ENCODE peak calls at places on chromosomes 12 and 14, in six cellular contexts. D is fibroblast of mammary gland, X is right lobe of liver, M is upper lobe of right lung, G is uterus, I is AG10803. C is an unnamed sample.

GRCh38 chr12:16198884-16199283 is 78.6 kb downstream of the SLC15A5 start:
- DNase-seq in D (no peak), X (no peak), M (no peak), G (no peak), I (no peak), C (no peak)

GRCh38 chr12:26112703-26113147 is 12.1 kb downstream of the BHLHE41 start:
- DNase-seq in D (peak), X (no peak), M (no peak), G (no peak), I (no peak), C (no peak)

GRCh38 chr12:106902053-106902452 is 53.7 kb upstream of the TMEM263 start:
- DNase-seq in D (no peak), X (no peak), M (no peak), G (no peak), I (no peak), C (no peak)

GRCh38 chr12:67068204-67068731 is 200.9 kb upstream of the CAND1 start:
- DNase-seq in D (no peak), X (no peak), M (no peak), G (peak), I (no peak), C (no peak)

GRCh38 chr12:3046441-3047200 is 30.6 kb upstream of the TSPAN9 start:
- DNase-seq in D (peak), X (no peak), M (peak), G (no peak), I (peak), C (no peak)

GRCh38 chr12:5923043-5923605 is 21.9 kb downstream of the ANO2 start:
- DNase-seq in D (no peak), X (no peak), M (no peak), G (no peak), I (no peak), C (no peak)

GRCh38 chr12:12408265-12408690 is 51.4 kb downstream of the BORCS5 start:
- DNase-seq in D (no peak), X (no peak), M (no peak), G (no peak), I (no peak), C (no peak)

GRCh38 chr14:71235865-71236264 is 328.6 kb downstream of the PCNX1 start:
- DNase-seq in D (peak), X (no peak), M (no peak), G (no peak), I (peak), C (peak)

GRCh38 chr12:28811457-28811856 is 337.6 kb upstream of the FAR2 start:
- DNase-seq in D (no peak), X (no peak), M (no peak), G (no peak), I (no peak), C (no peak)

GRCh38 chr12:106892075-106892474 is 63.6 kb upstream of the TMEM263 start:
- DNase-seq in D (no peak), X (no peak), M (no peak), G (no peak), I (no peak), C (no peak)

GRCh38 chr12:107983871-107984480 is 145.1 kb upstream of the WSCD2 start:
- DNase-seq in D (no peak), X (no peak), M (no peak), G (no peak), I (peak), C (no peak)

GRCh38 chr12:110465024-110465423 is 3.0 kb downstream of the GPN3 start:
- DNase-seq in D (no peak), X (no peak), M (no peak), G (no peak), I (no peak), C (no peak)

GRCh38 chr12:114163766-114164165 is 197.6 kb upstream of the RBM19 start:
- DNase-seq in D (peak), X (no peak), M (no peak), G (no peak), I (peak), C (no peak)

GRCh38 chr14:59187802-59188460 is 536 bp upstream of the DAAM1 start:
- DNase-seq in D (no peak), X (peak), M (no peak), G (no peak), I (no peak), C (no peak)

GRCh38 chr12:101939856-101940265 is 62.5 kb downstream of the DRAM1 start:
- DNase-seq in D (peak), X (peak), M (no peak), G (peak), I (peak), C (no peak)

GRCh38 chr12:3668479-3669165 is 84.3 kb downstream of the CRACR2A start:
- DNase-seq in D (no peak), X (no peak), M (no peak), G (no peak), I (no peak), C (no peak)

GRCh38 chr12:5396541-5396940 is 35.4 kb upstream of the NTF3 start:
- DNase-seq in D (no peak), X (no peak), M (no peak), G (no peak), I (no peak), C (no peak)

GRCh38 chr14:74528406-74528805 is 34.8 kb downstream of the ISCA2 start:
- DNase-seq in D (no peak), X (no peak), M (no peak), G (no peak), I (no peak), C (no peak)
- TF ChIP-seq CTCF in D (no peak), X (no peak), M (no peak), G (no peak), I (no peak), C (no peak)

GRCh38 chr12:76698966-76699365 is 64.9 kb upstream of the ZDHHC17 start:
- DNase-seq in D (no peak), X (no peak), M (no peak), G (no peak), I (no peak), C (no peak)

GRCh38 chr12:76694369-76694768 is 69.5 kb upstream of the ZDHHC17 start:
- DNase-seq in D (no peak), X (no peak), M (no peak), G (no peak), I (no peak), C (no peak)

GRCh38 chr12:76698316-76698715 is 65.6 kb upstream of the ZDHHC17 start:
- DNase-seq in D (peak), X (no peak), M (no peak), G (no peak), I (no peak), C (no peak)

GRCh38 chr12:76696186-76696585 is 67.7 kb upstream of the ZDHHC17 start:
- DNase-seq in D (no peak), X (no peak), M (no peak), G (no peak), I (no peak), C (no peak)

GRCh38 chr12:76697849-76698248 is 66.1 kb upstream of the ZDHHC17 start:
- DNase-seq in D (no peak), X (no peak), M (no peak), G (no peak), I (no peak), C (no peak)
- H3K4me3 ChIP-seq in D (no peak), X (no peak), M (no peak), G (no peak), I (no peak), C (no peak)

GRCh38 chr14:35435177-35435576 is 30.6 kb upstream of the NFKBIA start:
- DNase-seq in D (peak), X (no peak), M (no peak), G (no peak), I (no peak), C (no peak)
- TF ChIP-seq CTCF in D (no peak), X (no peak), M (no peak), G (no peak), I (no peak), C (no peak)

GRCh38 chr12:31362115-31362758 is 36.3 kb upstream of the SINHCAF start:
- DNase-seq in D (no peak), X (no peak), M (no peak), G (no peak), I (no peak), C (no peak)
- H3K4me3 ChIP-seq in D (no peak), X (no peak), M (no peak), G (no peak), I (no peak), C (peak)

GRCh38 chr14:82872494-82872893 is 1338.8 kb upstream of the SEL1L start:
- DNase-seq in D (no peak), X (no peak), M (no peak), G (no peak), I (no peak), C (no peak)
- TF ChIP-seq CTCF in D (no peak), X (peak), M (peak), G (no peak), I (no peak), C (no peak)